ENCODE peak calls at places on chromosomes 1 and 21, in four cellular contexts. One of them, this sample, is unnamed.

GRCh38 chr1:165397945-165398344 is 41.4 kb upstream of the LMX1A start:
- DNase-seq in IMR-90: peak; percentile 44
- DNase-seq in colonic mucosa: no peak
- DNase-seq in pancreas: no peak
- DNase-seq in this sample: no peak

GRCh38 chr1:151352001-151352718 is 5.1 kb upstream of the RFX5 start:
- DNase-seq in IMR-90: peak; percentile 11
- DNase-seq in pancreas: no peak
- DNase-seq in colonic mucosa: no peak
- DNase-seq in this sample: no peak

GRCh38 chr1:240663160-240663879 is 51.4 kb upstream of the GREM2 start:
- DNase-seq in pancreas: no peak
- DNase-seq in IMR-90: peak; percentile 89
- DNase-seq in colonic mucosa: no peak
- DNase-seq in this sample: no peak

GRCh38 chr1:11541956-11542355 is 63.0 kb downstream of the DISP3 start:
- DNase-seq in pancreas: no peak
- DNase-seq in IMR-90: no peak
- DNase-seq in colonic mucosa: no peak
- DNase-seq in this sample: no peak

GRCh38 chr1:67105508-67105907 is 29.3 kb downstream of the C1orf141 start:
- DNase-seq in pancreas: no peak
- DNase-seq in colonic mucosa: peak; percentile 37
- DNase-seq in IMR-90: no peak
- DNase-seq in this sample: no peak

GRCh38 chr1:154206212-154206611 is at the start of gene CFAP141:
- DNase-seq in pancreas: no peak
- DNase-seq in IMR-90: peak; percentile 21
- DNase-seq in colonic mucosa: no peak
- DNase-seq in this sample: no peak

GRCh38 chr1:27395441-27396195 is 3.2 kb downstream of the GPR3 start:
- DNase-seq in IMR-90: peak; percentile 57
- DNase-seq in colonic mucosa: peak; percentile 73
- DNase-seq in pancreas: peak; percentile 52
- DNase-seq in this sample: peak; percentile 70

GRCh38 chr1:27536767-27537166 is 46.8 kb upstream of the WASF2 start:
- DNase-seq in pancreas: no peak
- DNase-seq in IMR-90: peak; percentile 82
- DNase-seq in colonic mucosa: no peak
- DNase-seq in this sample: no peak

GRCh38 chr1:227907439-227908015 is 40.2 kb downstream of the WNT9A start:
- DNase-seq in colonic mucosa: peak; percentile 28
- DNase-seq in IMR-90: no peak
- DNase-seq in pancreas: no peak
- DNase-seq in this sample: no peak

GRCh38 chr1:179314928-179315327 is 21.3 kb downstream of the SOAT1 start:
- DNase-seq in IMR-90: peak; percentile 28
- DNase-seq in pancreas: no peak
- DNase-seq in colonic mucosa: no peak
- DNase-seq in this sample: no peak

GRCh38 chr1:89451011-89451410 is 73.6 kb upstream of the LRRC8B start:
- DNase-seq in pancreas: no peak
- DNase-seq in colonic mucosa: no peak
- DNase-seq in IMR-90: peak; percentile 11
- DNase-seq in this sample: no peak

GRCh38 chr1:205662135-205662725 is 18.1 kb downstream of the SLC45A3 start:
- DNase-seq in pancreas: no peak
- DNase-seq in IMR-90: no peak
- DNase-seq in colonic mucosa: no peak
- DNase-seq in this sample: no peak

GRCh38 chr1:1033731-1034437 is 14.0 kb downstream of the AGRN start:
- DNase-seq in colonic mucosa: no peak
- DNase-seq in IMR-90: no peak
- DNase-seq in pancreas: no peak
- DNase-seq in this sample: no peak

GRCh38 chr1:209480345-209480744 is 103.2 kb upstream of the CAMK1G start:
- DNase-seq in IMR-90: no peak
- DNase-seq in pancreas: no peak
- DNase-seq in colonic mucosa: no peak
- DNase-seq in this sample: no peak

GRCh38 chr1:15411593-15412487 is 2.2 kb downstream of the EFHD2 start:
- DNase-seq in colonic mucosa: peak; percentile 61
- DNase-seq in IMR-90: peak; percentile 47
- DNase-seq in pancreas: peak; percentile 51
- DNase-seq in this sample: no peak

GRCh38 chr1:54227836-54228435 is 28.0 kb downstream of the MRPL37 start:
- DNase-seq in IMR-90: no peak
- DNase-seq in pancreas: no peak
- DNase-seq in colonic mucosa: no peak
- DNase-seq in this sample: no peak

GRCh38 chr1:156618853-156619581 is at the start of gene HAPLN2:
- DNase-seq in IMR-90: no peak
- DNase-seq in pancreas: no peak
- DNase-seq in colonic mucosa: no peak
- DNase-seq in this sample: no peak

GRCh38 chr1:168089326-168089978 is 47.3 kb downstream of the GPR161 start:
- DNase-seq in colonic mucosa: peak; percentile 72
- DNase-seq in IMR-90: no peak
- DNase-seq in pancreas: no peak
- DNase-seq in this sample: no peak

GRCh38 chr1:150168960-150169565 is 19.3 kb downstream of the PLEKHO1 start:
- DNase-seq in pancreas: no peak
- DNase-seq in IMR-90: peak; percentile 63
- DNase-seq in colonic mucosa: peak; percentile 62
- DNase-seq in this sample: peak; percentile 49

GRCh38 chr21:28832013-28832714 is 160.5 kb downstream of the LTN1 start:
- DNase-seq in IMR-90: peak; percentile 41
- DNase-seq in pancreas: no peak
- DNase-seq in colonic mucosa: no peak
- DNase-seq in this sample: no peak

GRCh38 chr1:190754769-190755168 is 277.1 kb upstream of the BRINP3 start:
- DNase-seq in IMR-90: peak; percentile 85
- DNase-seq in colonic mucosa: no peak
- DNase-seq in pancreas: no peak
- DNase-seq in this sample: no peak

GRCh38 chr1:11856698-11857097 is 2.0 kb downstream of the NPPB start:
- DNase-seq in colonic mucosa: no peak
- DNase-seq in IMR-90: no peak
- DNase-seq in pancreas: no peak
- DNase-seq in this sample: no peak

GRCh38 chr21:17819878-17820232 is 699 bp upstream of the C21orf91 start:
- DNase-seq in colonic mucosa: no peak
- DNase-seq in IMR-90: peak; percentile 72
- DNase-seq in pancreas: no peak
- DNase-seq in this sample: no peak

GRCh38 chr1:156926175-156926574 is 5.7 kb downstream of the LRRC71 start:
- DNase-seq in colonic mucosa: peak; percentile 72
- DNase-seq in IMR-90: peak; percentile 56
- DNase-seq in pancreas: no peak
- DNase-seq in this sample: no peak

GRCh38 chr1:6273380-6273891 is 12.5 kb upstream of the GPR153 start:
- DNase-seq in IMR-90: peak; percentile 74
- DNase-seq in pancreas: no peak
- DNase-seq in colonic mucosa: no peak
- DNase-seq in this sample: no peak

GRCh38 chr1:159214149-159214760 is 9.6 kb downstream of the ACKR1 start:
- DNase-seq in IMR-90: peak; percentile 28
- DNase-seq in colonic mucosa: peak; percentile 25
- DNase-seq in pancreas: peak; percentile 19
- DNase-seq in this sample: peak; percentile 11

GRCh38 chr1:204194080-204194479 is 2.2 kb downstream of the KISS1 start:
- DNase-seq in colonic mucosa: peak; percentile 32
- DNase-seq in pancreas: no peak
- DNase-seq in IMR-90: no peak
- DNase-seq in this sample: no peak

GRCh38 chr1:212219679-212220463 is 65.3 kb upstream of the PPP2R5A start:
- DNase-seq in IMR-90: peak; percentile 38
- DNase-seq in colonic mucosa: no peak
- DNase-seq in pancreas: no peak
- DNase-seq in this sample: no peak

GRCh38 chr1:154987326-154987725 is 4.2 kb downstream of the FLAD1 start:
- DNase-seq in IMR-90: no peak
- DNase-seq in pancreas: no peak
- DNase-seq in colonic mucosa: no peak
- DNase-seq in this sample: no peak

GRCh38 chr21:35427320-35428040 is 378.4 kb upstream of the RUNX1 start:
- DNase-seq in IMR-90: no peak
- DNase-seq in colonic mucosa: no peak
- DNase-seq in pancreas: no peak
- DNase-seq in this sample: no peak

GRCh38 chr1:206766251-206766856 is 4.2 kb upstream of the IL19 start:
- DNase-seq in IMR-90: peak; percentile 93
- DNase-seq in colonic mucosa: peak; percentile 45
- DNase-seq in pancreas: peak; percentile 60
- DNase-seq in this sample: peak; percentile 64

GRCh38 chr1:101207891-101208290 is 28.9 kb upstream of the S1PR1 start:
- DNase-seq in IMR-90: peak; percentile 34
- DNase-seq in pancreas: no peak
- DNase-seq in colonic mucosa: no peak
- DNase-seq in this sample: no peak

GRCh38 chr1:7784492-7785071 is 491 bp downstream of the PER3 start:
- DNase-seq in colonic mucosa: no peak
- DNase-seq in pancreas: peak; percentile 58
- DNase-seq in IMR-90: no peak
- DNase-seq in this sample: no peak

GRCh38 chr1:156741613-156741983 is 710 bp upstream of the MRPL24 start:
- DNase-seq in pancreas: no peak
- DNase-seq in colonic mucosa: no peak
- DNase-seq in IMR-90: no peak
- DNase-seq in this sample: no peak

GRCh38 chr21:46173573-46173972 is 10.7 kb downstream of the SPATC1L start:
- DNase-seq in pancreas: peak; percentile 10
- DNase-seq in IMR-90: no peak
- DNase-seq in colonic mucosa: no peak
- DNase-seq in this sample: no peak

GRCh38 chr1:74772945-74773344 is 40.0 kb downstream of the TYW3 start:
- DNase-seq in colonic mucosa: no peak
- DNase-seq in IMR-90: peak; percentile 16
- DNase-seq in pancreas: no peak
- DNase-seq in this sample: no peak

GRCh38 chr21:25171438-25171837 is 435.8 kb downstream of the MRPL39 start:
- DNase-seq in colonic mucosa: no peak
- DNase-seq in pancreas: no peak
- DNase-seq in IMR-90: peak; percentile 15
- DNase-seq in this sample: no peak

GRCh38 chr21:42059721-42060120 is 11.4 kb upstream of the UMODL1 start:
- DNase-seq in pancreas: no peak
- DNase-seq in colonic mucosa: no peak
- DNase-seq in IMR-90: no peak
- DNase-seq in this sample: no peak
- H3K4me1 ChIP-seq in pancreas: peaks cover 32% of the 10 kb centered on the region
- H3K4me1 ChIP-seq in colonic mucosa: peaks cover 22% of the 10 kb centered on the region
- H3K4me1 ChIP-seq in IMR-90: peaks cover 20% of the 10 kb centered on the region
- H3K4me1 ChIP-seq in this sample: peaks cover 23% of the 10 kb centered on the region

GRCh38 chr1:17841944-17842343 is 86.8 kb downstream of the ACTL8 start:
- DNase-seq in IMR-90: no peak
- DNase-seq in colonic mucosa: no peak
- DNase-seq in pancreas: no peak
- DNase-seq in this sample: no peak
- H3K4me1 ChIP-seq in IMR-90: no peaks in the 10 kb centered on the region
- H3K4me1 ChIP-seq in colonic mucosa: no peaks in the 10 kb centered on the region
- H3K4me1 ChIP-seq in pancreas: no peaks in the 10 kb centered on the region
- H3K4me1 ChIP-seq in this sample: no peaks in the 10 kb centered on the region

GRCh38 chr1:58883888-58884482 is 100.1 kb upstream of the JUN start:
- DNase-seq in IMR-90: no peak
- DNase-seq in pancreas: no peak
- DNase-seq in colonic mucosa: no peak
- DNase-seq in this sample: no peak
- H3K4me1 ChIP-seq in IMR-90: peaks cover 14% of the 10 kb centered on the region
- H3K4me1 ChIP-seq in pancreas: peaks cover 51% of the 10 kb centered on the region
- H3K4me1 ChIP-seq in colonic mucosa: peaks cover 4% of the 10 kb centered on the region
- H3K4me1 ChIP-seq in this sample: no peaks in the 10 kb centered on the region

DNA sequence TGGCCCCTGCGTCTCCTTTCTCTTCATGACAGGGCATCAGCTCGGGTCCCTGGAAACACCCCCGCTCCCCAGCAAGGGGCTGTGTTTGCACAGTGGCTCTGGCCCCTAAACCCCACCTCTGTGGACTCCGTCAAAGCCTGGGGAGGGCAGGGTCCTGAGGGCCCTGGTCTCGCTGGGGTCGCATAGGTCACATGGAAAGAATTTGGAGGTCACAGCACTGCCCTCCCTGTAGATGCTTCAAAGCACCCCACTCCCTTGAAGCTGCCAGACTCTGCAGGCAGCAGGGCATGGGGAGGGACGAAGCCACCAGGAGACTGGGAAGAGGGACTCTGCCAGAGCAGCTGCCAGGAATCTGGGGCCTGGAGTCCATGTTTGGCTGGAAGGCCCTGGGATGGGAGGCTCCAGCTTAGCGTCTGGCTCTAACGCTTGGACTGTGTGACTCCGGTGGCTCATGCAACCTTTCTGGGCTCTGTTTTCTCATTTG is 36.6 kb upstream of the ECE1 start:
- DNase-seq in colonic mucosa: no peak
- DNase-seq in pancreas: no peak
- DNase-seq in IMR-90: no peak
- DNase-seq in this sample: no peak
- H3K4me1 ChIP-seq in colonic mucosa: peaks cover 31% of the 10 kb centered on the region
- H3K4me1 ChIP-seq in pancreas: peaks cover 94% of the 10 kb centered on the region
- H3K4me1 ChIP-seq in IMR-90: peaks cover 56% of the 10 kb centered on the region
- H3K4me1 ChIP-seq in this sample: peaks cover 66% of the 10 kb centered on the region

DNA sequence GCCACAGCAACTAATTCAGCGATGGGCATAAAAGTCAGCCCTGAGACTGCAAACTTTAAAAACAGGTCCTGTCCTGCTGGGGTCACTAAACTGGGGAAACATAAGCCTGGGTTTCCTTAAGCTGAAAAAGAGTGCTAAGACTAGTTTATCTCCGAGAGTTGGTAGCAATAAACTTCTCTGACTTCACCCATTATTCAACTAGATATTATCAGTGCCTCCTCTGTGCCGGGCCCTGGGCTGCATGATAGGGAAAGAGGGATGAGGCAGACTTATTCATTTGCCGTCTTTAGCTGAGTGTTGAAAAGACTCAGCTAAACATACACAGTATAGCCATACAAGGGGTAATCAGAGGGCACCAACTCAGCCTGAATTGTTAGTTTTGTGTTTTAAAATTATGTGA is 33.0 kb downstream of the AK2 start:
- DNase-seq in pancreas: no peak
- DNase-seq in colonic mucosa: no peak
- DNase-seq in IMR-90: no peak
- DNase-seq in this sample: no peak
- H3K4me1 ChIP-seq in pancreas: peaks cover 29% of the 10 kb centered on the region
- H3K4me1 ChIP-seq in colonic mucosa: no peaks in the 10 kb centered on the region
- H3K4me1 ChIP-seq in IMR-90: peaks cover 22% of the 10 kb centered on the region
- H3K4me1 ChIP-seq in this sample: no peaks in the 10 kb centered on the region

This sample was measured in effector memory CD4-positive, alpha-beta T cell.